ENCODE peak calls at places on chromosome 18, in seven cellular contexts. F is foreskin fibroblast, G is left lung, B is GM23338, L is A549, A is GM12864, M is IMR-90. D is an unnamed sample.

GRCh38 chr18:12092398-12093229 is 1.0 kb upstream of the ANKRD62 start:
- DNase-seq in F (no peak), G (no peak), B (peak), L (peak), A (no peak), M (no peak), D (peak)

GRCh38 chr18:12819822-12820221 is 64.2 kb downstream of the PTPN2 start:
- DNase-seq in F (no peak), G (no peak), B (no peak), L (no peak), A (no peak), M (no peak), D (no peak)

GRCh38 chr18:3466051-3466450 is 16.1 kb downstream of the TGIF1 start:
- DNase-seq in F (peak), G (no peak), B (no peak), L (no peak), A (no peak), M (peak), D (peak)

GRCh38 chr18:28786941-28787340 is 610.0 kb upstream of the CDH2 start:
- DNase-seq in F (no peak), G (no peak), B (no peak), L (no peak), A (no peak), M (peak), D (no peak)

GRCh38 chr18:13220326-13220991 is 1.9 kb downstream of the LDLRAD4 start:
- DNase-seq in F (no peak), G (no peak), B (no peak), L (no peak), A (no peak), M (no peak), D (no peak)

GRCh38 chr18:6731197-6731596 is 1.7 kb downstream of the ARHGAP28 start:
- DNase-seq in F (peak), G (no peak), B (peak), L (no peak), A (no peak), M (peak), D (peak)

GRCh38 chr18:7953085-7953958 is 386.2 kb downstream of the PTPRM start:
- DNase-seq in F (no peak), G (no peak), B (no peak), L (no peak), A (peak), M (no peak), D (no peak)

GRCh38 chr18:72700961-72701710 is 157.0 kb upstream of the CBLN2 start:
- DNase-seq in F (peak), G (no peak), B (peak), L (no peak), A (no peak), M (peak), D (peak)

GRCh38 chr18:5756823-5757222 is 138.5 kb downstream of the TMEM200C start:
- DNase-seq in F (no peak), G (no peak), B (no peak), L (no peak), A (no peak), M (no peak), D (no peak)

GRCh38 chr18:32550958-32551357 is 80.3 kb upstream of the GAREM1 start:
- DNase-seq in F (no peak), G (no peak), B (peak), L (no peak), A (no peak), M (no peak), D (peak)

GRCh38 chr18:76416935-76417334 is 78.1 kb downstream of the ZNF516 start:
- DNase-seq in F (peak), G (no peak), B (no peak), L (no peak), A (no peak), M (peak), D (no peak)

GRCh38 chr18:55844373-55844772 is 256.4 kb upstream of the TCF4 start:
- DNase-seq in F (no peak), G (no peak), B (no peak), L (no peak), A (no peak), M (peak), D (no peak)

GRCh38 chr18:8260319-8260718 is 348.9 kb upstream of the RAB12 start:
- DNase-seq in F (no peak), G (no peak), B (peak), L (no peak), A (no peak), M (peak), D (peak)

GRCh38 chr18:9578306-9578705 is 36.1 kb downstream of the PPP4R1 start:
- DNase-seq in F (no peak), G (no peak), B (no peak), L (no peak), A (no peak), M (peak), D (peak)

GRCh38 chr18:50602466-50602865 is 42.6 kb downstream of the MAPK4 start:
- DNase-seq in F (no peak), G (no peak), B (peak), L (no peak), A (no peak), M (no peak), D (no peak)

GRCh38 chr18:34936772-34937171 is 104.4 kb upstream of the MAPRE2 start:
- DNase-seq in F (no peak), G (no peak), B (no peak), L (no peak), A (no peak), M (no peak), D (no peak)

GRCh38 chr18:54672846-54673475 is 81.9 kb downstream of the DYNAP start:
- DNase-seq in F (peak), G (no peak), B (no peak), L (no peak), A (no peak), M (no peak), D (peak)

GRCh38 chr18:23237524-23238151 is 102.4 kb downstream of the CABLES1 start:
- DNase-seq in F (no peak), G (peak), B (peak), L (no peak), A (peak), M (peak), D (peak)

GRCh38 chr18:2963048-2963447 is 49.9 kb downstream of the LPIN2 start:
- DNase-seq in F (no peak), G (no peak), B (no peak), L (no peak), A (no peak), M (no peak), D (no peak)

GRCh38 chr18:69658137-69658536 is 257.4 kb downstream of the DOK6 start:
- DNase-seq in F (no peak), G (no peak), B (no peak), L (no peak), A (no peak), M (peak), D (peak)

GRCh38 chr18:46097378-46097852 is 681 bp downstream of the ATP5F1A start:
- DNase-seq in F (no peak), G (no peak), B (no peak), L (no peak), A (peak), M (no peak), D (no peak)

GRCh38 chr18:41618135-41618534 is 336.9 kb upstream of the PIK3C3 start:
- DNase-seq in F (no peak), G (no peak), B (no peak), L (no peak), A (no peak), M (no peak), D (peak)

GRCh38 chr18:38256366-38256765 is 690.8 kb upstream of the CELF4 start:
- DNase-seq in F (no peak), G (no peak), B (no peak), L (no peak), A (no peak), M (no peak), D (peak)

GRCh38 chr18:33711514-33711913 is 133.5 kb downstream of the ASXL3 start:
- DNase-seq in F (no peak), G (no peak), B (no peak), L (no peak), A (no peak), M (no peak), D (no peak)

GRCh38 chr18:64244571-64244970 is 95.7 kb upstream of the LINC00305 start:
- DNase-seq in F (no peak), G (no peak), B (peak), L (no peak), A (no peak), M (no peak), D (no peak)

GRCh38 chr18:8299054-8299708 is 310.1 kb upstream of the RAB12 start:
- DNase-seq in F (no peak), G (no peak), B (no peak), L (no peak), A (no peak), M (no peak), D (no peak)

GRCh38 chr18:5975111-5975622 is 79.8 kb upstream of the TMEM200C start:
- DNase-seq in F (peak), G (no peak), B (no peak), L (no peak), A (peak), M (peak), D (no peak)

GRCh38 chr18:26429535-26429934 is 118.8 kb downstream of the KCTD1 start:
- DNase-seq in F (peak), G (no peak), B (peak), L (peak), A (no peak), M (peak), D (peak)

GRCh38 chr18:60413944-60414547 is 41.5 kb upstream of the MC4R start:
- DNase-seq in F (no peak), G (no peak), B (peak), L (no peak), A (no peak), M (peak), D (peak)
- TF ChIP-seq CTCF in F (peak), G (peak), B (peak), L (peak), A (peak), M (peak), D (peak)

DNA sequence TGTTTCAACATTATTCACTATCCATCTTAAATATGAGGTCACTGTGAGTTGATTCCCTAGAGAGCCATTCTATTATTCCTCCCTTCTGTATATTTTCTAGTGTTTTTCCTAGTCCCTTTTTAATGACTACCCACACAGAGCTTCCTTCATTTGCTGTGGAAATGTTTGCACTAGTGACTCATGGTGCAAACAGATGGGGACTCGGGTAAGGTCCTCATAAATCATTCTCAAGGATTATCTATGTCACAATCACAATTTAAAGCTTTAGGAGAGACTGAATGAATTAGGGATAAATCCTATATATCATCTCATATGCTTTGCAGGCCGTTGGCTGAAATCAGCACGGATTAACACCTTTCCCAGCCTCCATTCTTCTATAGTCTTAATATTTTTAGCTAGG is 159.6 kb downstream of the DCC start:
- DNase-seq in F (peak), G (no peak), B (no peak), L (peak), A (no peak), M (no peak), D (no peak)
- H3K4me3 ChIP-seq in F (no peak), G (no peak), B (no peak), L (no peak), A (no peak), M (no peak), D (no peak)

GRCh38 chr18:36650206-36650605 is 178.6 kb downstream of the TPGS2 start:
- DNase-seq in F (no peak), G (no peak), B (no peak), L (no peak), A (no peak), M (no peak), D (no peak)

GRCh38 chr18:36648803-36649202 is 180.0 kb downstream of the TPGS2 start:
- DNase-seq in F (no peak), G (no peak), B (no peak), L (no peak), A (no peak), M (no peak), D (no peak)

GRCh38 chr18:36650906-36651305 is 177.9 kb downstream of the TPGS2 start:
- DNase-seq in F (no peak), G (no peak), B (no peak), L (no peak), A (no peak), M (no peak), D (no peak)

GRCh38 chr18:36652503-36652902 is 176.3 kb downstream of the TPGS2 start:
- DNase-seq in F (no peak), G (no peak), B (no peak), L (no peak), A (no peak), M (no peak), D (no peak)

GRCh38 chr18:36649205-36649604 is 179.6 kb downstream of the TPGS2 start:
- DNase-seq in F (no peak), G (no peak), B (peak), L (no peak), A (no peak), M (no peak), D (no peak)
- TF ChIP-seq CTCF in F (no peak), G (no peak), B (peak), L (no peak), A (peak), M (no peak), D (no peak)

GRCh38 chr18:43278401-43278800 is 1.1 kb upstream of the SYT4 start:
- DNase-seq in F (no peak), G (no peak), B (no peak), L (no peak), A (no peak), M (no peak), D (no peak)

GRCh38 chr18:43277164-43277600 is at the start of gene SYT4:
- DNase-seq in F (no peak), G (peak), B (peak), L (no peak), A (no peak), M (peak), D (peak)

GRCh38 chr18:43283299-43283698 is 6.0 kb upstream of the SYT4 start:
- DNase-seq in F (no peak), G (no peak), B (no peak), L (no peak), A (no peak), M (no peak), D (no peak)

GRCh38 chr18:43276471-43276870 is 819 bp downstream of the SYT4 start:
- DNase-seq in F (no peak), G (no peak), B (no peak), L (no peak), A (no peak), M (no peak), D (no peak)

GRCh38 chr18:43279015-43279758 is 1.9 kb upstream of the SYT4 start:
- DNase-seq in F (no peak), G (no peak), B (peak), L (no peak), A (no peak), M (no peak), D (peak)
- H3K4me3 ChIP-seq in F (no peak), G (no peak), B (no peak), L (no peak), A (no peak), M (no peak), D (no peak)

DNA sequence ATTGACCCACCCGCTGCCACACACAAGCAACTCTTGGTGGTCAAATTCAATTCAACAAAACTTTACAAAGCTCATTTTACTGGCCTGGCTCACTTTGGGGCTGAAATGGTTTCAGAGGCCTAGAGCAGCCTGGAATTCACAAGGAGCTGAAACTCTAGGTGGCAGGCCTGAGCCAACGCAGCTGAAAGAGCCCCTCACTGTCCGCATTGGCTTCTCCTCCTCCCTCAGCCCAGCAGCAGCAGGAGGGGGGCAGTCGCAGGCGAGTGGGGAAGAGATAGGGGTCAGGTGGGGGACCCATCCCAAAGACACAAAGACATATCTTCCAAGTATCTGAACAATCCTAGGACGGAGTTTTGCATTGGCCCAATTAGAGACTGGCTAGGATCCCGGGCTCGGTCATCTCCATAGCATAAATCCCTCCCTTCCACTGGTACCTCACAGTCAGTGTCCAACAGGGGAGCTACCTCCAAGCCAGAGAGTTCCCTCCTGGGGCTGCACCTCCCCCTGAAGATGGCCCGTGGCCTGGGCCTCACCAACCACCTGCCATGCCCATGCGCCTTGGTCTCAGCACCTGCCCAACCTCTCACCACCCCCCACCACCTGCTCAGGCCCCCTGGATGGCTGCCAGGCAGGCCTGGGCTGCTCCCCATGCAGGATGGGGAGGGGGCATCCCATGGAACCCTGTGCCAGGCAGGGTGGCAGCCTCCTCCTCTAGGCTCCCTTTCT is 113.4 kb downstream of the ZBTB7C start:
- DNase-seq in F (no peak), G (no peak), B (peak), L (no peak), A (no peak), M (no peak), D (no peak)
- TF ChIP-seq CTCF in F (peak), G (peak), B (peak), L (peak), A (peak), M (no peak), D (peak)

GRCh38 chr18:48249841-48250240 is 159.3 kb downstream of the ZBTB7C start:
- DNase-seq in F (no peak), G (no peak), B (no peak), L (no peak), A (no peak), M (no peak), D (no peak)
- H3K4me3 ChIP-seq in F (no peak), G (no peak), B (no peak), L (no peak), A (no peak), M (no peak), D (no peak)

GRCh38 chr18:65938592-65939372 is 188.0 kb downstream of the CDH7 start:
- DNase-seq in F (no peak), G (no peak), B (peak), L (peak), A (peak), M (no peak), D (peak)
- TF ChIP-seq CTCF in F (no peak), G (no peak), B (peak), L (no peak), A (peak), M (no peak), D (peak)

GRCh38 chr18:57930476-57930875 is 113.5 kb upstream of the NEDD4L start:
- DNase-seq in F (no peak), G (no peak), B (no peak), L (no peak), A (no peak), M (no peak), D (peak)

GRCh38 chr18:57928466-57928865 is 115.6 kb upstream of the NEDD4L start:
- DNase-seq in F (no peak), G (no peak), B (no peak), L (no peak), A (no peak), M (no peak), D (no peak)

GRCh38 chr18:57927511-57927910 is 116.5 kb upstream of the NEDD4L start:
- DNase-seq in F (no peak), G (no peak), B (no peak), L (no peak), A (no peak), M (no peak), D (no peak)

GRCh38 chr18:57929922-57930321 is 114.1 kb upstream of the NEDD4L start:
- DNase-seq in F (no peak), G (no peak), B (no peak), L (no peak), A (no peak), M (no peak), D (no peak)

DNA sequence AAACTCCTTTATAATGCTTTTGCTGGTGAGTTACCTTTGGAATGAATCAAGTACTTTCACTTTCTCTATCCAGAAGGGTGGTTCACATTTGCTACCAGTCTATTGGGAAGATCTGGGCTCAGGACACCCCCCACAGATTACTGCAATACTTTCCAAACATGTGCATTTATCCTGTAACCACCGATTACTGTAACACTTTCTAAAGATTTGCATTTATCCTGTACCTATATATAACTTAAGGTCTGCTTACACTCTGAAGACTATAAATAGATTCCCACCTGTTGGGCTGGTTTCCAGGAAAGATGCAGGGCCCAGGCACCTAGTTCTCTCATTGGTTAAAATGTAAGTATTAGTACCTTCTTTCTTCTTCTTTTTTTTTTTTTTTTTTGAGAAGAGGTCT is 113.0 kb upstream of the NEDD4L start:
- DNase-seq in F (no peak), G (no peak), B (no peak), L (no peak), A (peak), M (no peak), D (no peak)
- H3K4me3 ChIP-seq in F (no peak), G (no peak), B (no peak), L (no peak), A (no peak), M (no peak), D (no peak)

DNA sequence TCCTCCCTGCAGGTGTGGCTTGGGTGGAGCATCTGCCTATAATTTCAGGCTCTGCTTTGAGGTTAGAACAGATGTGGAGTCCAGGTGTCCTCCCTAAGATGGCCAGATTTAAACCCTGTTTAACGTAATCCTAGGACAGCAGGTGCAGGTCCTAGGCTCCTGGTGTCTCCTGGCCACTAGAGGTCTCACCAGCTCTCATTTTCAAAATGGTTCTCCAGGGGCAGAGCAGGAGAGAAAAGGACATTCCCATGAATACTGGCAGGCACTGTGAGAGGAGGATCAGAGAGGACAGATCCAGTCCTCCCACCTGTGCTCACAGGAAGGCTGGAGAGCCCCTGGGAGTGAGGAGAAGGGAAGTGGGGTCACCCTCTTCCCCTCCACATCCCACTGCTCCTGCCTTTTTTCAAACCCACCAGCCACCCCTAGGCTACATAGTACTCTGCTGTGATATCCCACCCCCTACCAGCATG is 100.6 kb upstream of the SMAD2 start:
- DNase-seq in F (peak), G (peak), B (peak), L (peak), A (no peak), M (peak), D (peak)
- TF ChIP-seq CTCF in F (peak), G (peak), B (peak), L (peak), A (peak), M (peak), D (peak)